ENCODE peak calls at places on chromosomes 3 and 15, in eight cellular contexts. H is lower lobe of right lung, U is GM13976, G is progenitor cell of endocrine pancreas, L is ovary, M is GM12865, E is tibial artery, S is Calu3. X is an unnamed sample.

GRCh38 chr3:125054436-125055164 is 1.2 kb downstream of the HEG1 start:
- DNase-seq in H (no peak), U (peak), G (no peak), L (no peak), M (peak), E (no peak), S (no peak), X (peak)

GRCh38 chr15:63699391-63699790 is 102.2 kb downstream of the FBXL22 start:
- DNase-seq in H (no peak), U (no peak), G (no peak), L (no peak), M (no peak), E (no peak), S (no peak), X (no peak)

GRCh38 chr15:82999905-83000671 is 11.4 kb downstream of the C15orf40 start:
- DNase-seq in H (no peak), U (peak), G (no peak), L (no peak), M (peak), E (no peak), S (peak), X (peak)

GRCh38 chr15:81113204-81113657 is 20.8 kb upstream of the CFAP161 start:
- DNase-seq in H (no peak), U (no peak), G (no peak), L (no peak), M (no peak), E (no peak), S (peak), X (no peak)

GRCh38 chr3:42706721-42707619 is 4.4 kb upstream of the HHATL start:
- DNase-seq in H (peak), U (no peak), G (no peak), L (no peak), M (no peak), E (peak), S (no peak), X (peak)

GRCh38 chr15:76312540-76313174 is 1.4 kb upstream of the ETFA start:
- DNase-seq in H (no peak), U (no peak), G (no peak), L (no peak), M (no peak), E (no peak), S (peak), X (no peak)

GRCh38 chr15:33138000-33138399 is 56.5 kb downstream of the FMN1 start:
- DNase-seq in H (no peak), U (no peak), G (no peak), L (no peak), M (no peak), E (no peak), S (no peak), X (no peak)

GRCh38 chr15:68311859-68312557 is 34.5 kb downstream of the FEM1B start:
- DNase-seq in H (no peak), U (no peak), G (no peak), L (peak), M (no peak), E (no peak), S (no peak), X (no peak)

GRCh38 chr3:153462550-153462949 is 300.5 kb downstream of the RAP2B start:
- DNase-seq in H (no peak), U (no peak), G (no peak), L (no peak), M (no peak), E (no peak), S (no peak), X (no peak)

GRCh38 chr3:140053011-140053702 is 118.2 kb downstream of the CLSTN2 start:
- DNase-seq in H (no peak), U (no peak), G (no peak), L (no peak), M (no peak), E (no peak), S (no peak), X (no peak)

GRCh38 chr15:55126111-55126510 is 70.6 kb downstream of the RSL24D1 start:
- DNase-seq in H (no peak), U (no peak), G (no peak), L (no peak), M (peak), E (no peak), S (no peak), X (no peak)

GRCh38 chr15:96838088-96838487 is 507.6 kb downstream of the NR2F2 start:
- DNase-seq in H (no peak), U (no peak), G (no peak), L (no peak), M (no peak), E (no peak), S (no peak), X (no peak)

GRCh38 chr3:43523454-43524053 is 98.3 kb downstream of the ANO10 start:
- DNase-seq in H (no peak), U (peak), G (no peak), L (no peak), M (peak), E (no peak), S (no peak), X (peak)

GRCh38 chr3:127690823-127691452 is 18.2 kb downstream of the ABTB1 start:
- DNase-seq in H (peak), U (no peak), G (no peak), L (no peak), M (peak), E (no peak), S (peak), X (no peak)

GRCh38 chr15:92091155-92091734 is 237.7 kb downstream of the SLCO3A1 start:
- DNase-seq in H (peak), U (no peak), G (peak), L (no peak), M (peak), E (no peak), S (peak), X (no peak)

GRCh38 chr15:80580107-80580506 is 115.0 kb upstream of the ABHD17C start:
- DNase-seq in H (no peak), U (no peak), G (no peak), L (no peak), M (no peak), E (peak), S (no peak), X (no peak)

GRCh38 chr3:63975705-63976104 is 47.6 kb downstream of the PSMD6 start:
- DNase-seq in H (no peak), U (no peak), G (no peak), L (peak), M (no peak), E (peak), S (no peak), X (no peak)

GRCh38 chr3:133775309-133775708 is 29.1 kb downstream of the TF start:
- DNase-seq in H (no peak), U (no peak), G (no peak), L (no peak), M (no peak), E (no peak), S (no peak), X (no peak)

GRCh38 chr15:86799226-86799625 is 719.6 kb downstream of the AGBL1 start:
- DNase-seq in H (no peak), U (no peak), G (no peak), L (no peak), M (no peak), E (no peak), S (no peak), X (no peak)

GRCh38 chr15:99440551-99441426 is 125.0 kb upstream of the MEF2A start:
- DNase-seq in H (no peak), U (peak), G (peak), L (peak), M (no peak), E (no peak), S (no peak), X (peak)

GRCh38 chr3:59690886-59691285 is 641.1 kb upstream of the CFAP20DC start:
- DNase-seq in H (no peak), U (no peak), G (no peak), L (no peak), M (no peak), E (no peak), S (no peak), X (no peak)

GRCh38 chr3:197335428-197336132 is 37.2 kb upstream of the DLG1 start:
- DNase-seq in H (no peak), U (no peak), G (no peak), L (no peak), M (no peak), E (no peak), S (no peak), X (no peak)

GRCh38 chr3:37308247-37308646 is 133.9 kb upstream of the LRRFIP2 start:
- DNase-seq in H (no peak), U (peak), G (no peak), L (no peak), M (peak), E (no peak), S (no peak), X (peak)

GRCh38 chr3:28978092-28978491 is 302.8 kb upstream of the RBMS3 start:
- DNase-seq in H (no peak), U (no peak), G (no peak), L (no peak), M (no peak), E (no peak), S (no peak), X (no peak)

GRCh38 chr15:50416920-50417319 is 7.3 kb upstream of the USP8 start:
- DNase-seq in H (no peak), U (no peak), G (no peak), L (no peak), M (no peak), E (no peak), S (no peak), X (no peak)

GRCh38 chr3:53821631-53822068 is 24.6 kb downstream of the CHDH start:
- DNase-seq in H (no peak), U (no peak), G (no peak), L (no peak), M (peak), E (no peak), S (no peak), X (peak)

GRCh38 chr15:89851665-89852341 is 37.2 kb upstream of the ANPEP start:
- DNase-seq in H (no peak), U (peak), G (no peak), L (no peak), M (peak), E (no peak), S (no peak), X (peak)

GRCh38 chr3:44232407-44232806 is 9.3 kb upstream of the TOPAZ1 start:
- DNase-seq in H (no peak), U (no peak), G (no peak), L (no peak), M (no peak), E (no peak), S (no peak), X (no peak)

GRCh38 chr15:31236184-31237041 is 90.2 kb upstream of the KLF13 start:
- DNase-seq in H (peak), U (peak), G (no peak), L (peak), M (peak), E (peak), S (peak), X (no peak)

GRCh38 chr15:98567951-98568350 is 80.4 kb upstream of the IGF1R start:
- DNase-seq in H (no peak), U (no peak), G (no peak), L (no peak), M (no peak), E (no peak), S (no peak), X (no peak)

GRCh38 chr3:157776822-157777221 is 273.6 kb upstream of the VEPH1 start:
- DNase-seq in H (no peak), U (no peak), G (no peak), L (no peak), M (no peak), E (no peak), S (no peak), X (no peak)

GRCh38 chr3:89280822-89281365 is 173.5 kb downstream of the EPHA3 start:
- DNase-seq in H (no peak), U (no peak), G (no peak), L (no peak), M (no peak), E (no peak), S (no peak), X (no peak)

GRCh38 chr3:38560284-38560683 is 64.1 kb downstream of the EXOG start:
- DNase-seq in H (peak), U (no peak), G (no peak), L (no peak), M (no peak), E (no peak), S (no peak), X (no peak)
- TF ChIP-seq CTCF in H (no peak), U (no peak), G (no peak), L (no peak), M (peak), E (no peak), S (no peak), X (no peak)

GRCh38 chr3:170063691-170064090 is 25.9 kb downstream of the GPR160 start:
- DNase-seq in H (no peak), U (no peak), G (no peak), L (no peak), M (no peak), E (no peak), S (no peak), X (no peak)

GRCh38 chr3:170064108-170064507 is 26.3 kb downstream of the GPR160 start:
- DNase-seq in H (no peak), U (no peak), G (no peak), L (no peak), M (no peak), E (no peak), S (no peak), X (no peak)

GRCh38 chr3:170059447-170059846 is 21.7 kb downstream of the GPR160 start:
- DNase-seq in H (no peak), U (no peak), G (no peak), L (no peak), M (no peak), E (no peak), S (no peak), X (no peak)

GRCh38 chr3:170062068-170062467 is 24.3 kb downstream of the GPR160 start:
- DNase-seq in H (no peak), U (no peak), G (no peak), L (no peak), M (no peak), E (no peak), S (no peak), X (no peak)

DNA sequence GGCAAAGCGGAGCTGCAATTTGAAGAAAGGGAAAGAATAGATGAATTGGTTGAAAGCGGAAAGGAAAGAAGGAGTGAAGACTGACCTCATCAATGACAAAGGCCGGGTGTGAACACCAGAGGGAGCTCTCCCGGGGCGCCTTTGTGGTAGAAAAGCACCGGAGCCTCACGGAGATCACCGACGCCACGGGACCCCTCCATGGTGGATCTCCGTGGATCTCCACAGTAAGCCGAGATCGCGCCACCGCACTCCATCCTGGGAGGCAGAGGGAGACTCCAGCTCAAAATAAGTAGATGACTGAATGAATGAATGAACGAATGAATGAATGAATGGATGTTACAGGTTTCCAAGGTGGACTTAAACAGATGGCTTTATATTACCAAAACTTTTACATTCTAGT is 25.0 kb downstream of the GPR160 start:
- DNase-seq in H (no peak), U (no peak), G (no peak), L (no peak), M (no peak), E (no peak), S (no peak), X (no peak)
- TF ChIP-seq CTCF in H (no peak), U (no peak), G (no peak), L (no peak), M (peak), E (no peak), S (no peak), X (no peak)

DNA sequence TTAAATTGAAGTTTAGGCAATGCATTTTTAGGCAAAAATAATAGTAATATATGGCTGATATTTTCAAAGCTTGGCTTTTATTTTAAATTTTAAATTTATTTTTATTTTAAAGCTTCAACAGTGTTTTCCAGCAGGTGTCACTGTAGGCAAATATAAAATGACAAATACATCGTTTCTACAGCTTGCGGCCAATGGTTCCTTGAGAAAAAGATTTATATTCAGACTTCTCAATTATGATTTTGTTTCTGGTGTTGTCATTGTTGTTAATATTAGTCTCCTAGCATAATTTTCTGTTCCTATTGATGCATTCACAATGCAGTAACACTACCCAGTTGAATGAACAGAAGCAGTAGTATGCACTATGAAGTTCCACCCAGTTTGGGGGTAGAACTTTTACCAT is 220.7 kb upstream of the DNAJC19 start:
- DNase-seq in H (no peak), U (no peak), G (no peak), L (no peak), M (peak), E (no peak), S (no peak), X (no peak)
- TF ChIP-seq CTCF in H (no peak), U (no peak), G (peak), L (no peak), M (peak), E (no peak), S (no peak), X (no peak)

DNA sequence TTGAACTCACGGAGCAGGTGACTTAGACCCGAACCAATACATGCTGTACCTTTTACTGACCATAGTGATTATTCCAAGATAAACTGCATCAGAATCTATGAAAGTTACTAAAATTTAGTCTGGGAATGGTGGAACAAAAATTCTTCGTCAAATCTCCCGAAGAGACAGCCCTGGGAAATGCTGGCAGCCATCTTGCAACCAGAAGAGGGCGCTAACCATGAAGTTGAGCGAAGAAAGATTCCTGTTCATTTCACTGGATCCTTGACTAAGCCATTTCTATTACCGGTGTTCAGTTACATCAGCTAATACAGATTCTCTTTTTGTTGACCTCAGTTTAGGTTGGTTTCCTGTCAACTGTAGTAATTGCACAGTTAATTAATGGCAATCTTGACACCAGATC is 199.6 kb downstream of the SLC9A9 start:
- DNase-seq in H (no peak), U (no peak), G (no peak), L (no peak), M (no peak), E (no peak), S (peak), X (no peak)
- TF ChIP-seq CTCF in H (peak), U (no peak), G (peak), L (no peak), M (peak), E (no peak), S (peak), X (no peak)

GRCh38 chr3:9932843-9933560 is 632 bp upstream of the CRELD1 start:
- DNase-seq in H (peak), U (peak), G (peak), L (peak), M (peak), E (peak), S (peak), X (peak)

GRCh38 chr3:9932535-9932842 is 1.1 kb upstream of the CRELD1 start:
- DNase-seq in H (no peak), U (no peak), G (no peak), L (no peak), M (no peak), E (no peak), S (no peak), X (no peak)

GRCh38 chr3:9928158-9928557 is 5.5 kb upstream of the CRELD1 start:
- DNase-seq in H (no peak), U (no peak), G (no peak), L (no peak), M (no peak), E (no peak), S (no peak), X (no peak)

GRCh38 chr3:9933561-9934234 is at the start of gene CRELD1:
- DNase-seq in H (peak), U (peak), G (peak), L (peak), M (peak), E (peak), S (peak), X (peak)

DNA sequence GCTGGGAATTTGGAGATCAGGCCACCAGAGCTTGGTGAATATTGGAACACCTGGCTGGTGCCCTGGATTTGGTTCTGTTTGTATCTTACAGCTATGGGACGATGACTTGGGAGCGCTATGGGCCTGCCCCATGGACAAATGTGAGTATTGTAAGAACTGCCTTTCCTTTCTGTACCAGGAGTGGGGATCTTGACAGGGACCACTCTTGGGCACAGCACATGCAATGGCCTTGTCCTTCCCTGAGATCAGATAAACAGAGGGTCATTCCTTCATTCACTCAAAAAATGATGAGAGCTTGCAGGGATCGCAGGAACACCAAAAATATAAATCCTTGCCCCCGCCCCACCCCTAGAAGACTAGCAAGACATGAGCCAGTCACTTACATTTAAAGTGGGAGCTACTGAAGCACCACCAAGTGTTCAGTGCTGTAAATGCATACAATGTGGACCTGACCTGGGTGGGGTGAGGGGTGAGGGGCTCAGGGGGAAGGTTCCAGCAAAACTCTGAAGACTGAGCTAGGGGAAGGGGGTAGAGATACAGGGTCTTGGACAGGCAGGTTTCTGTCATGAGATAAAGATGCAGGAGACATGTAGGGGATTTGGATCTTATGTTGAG is 2.7 kb upstream of the CRELD1 start:
- DNase-seq in H (no peak), U (no peak), G (no peak), L (no peak), M (peak), E (no peak), S (no peak), X (peak)
- TF ChIP-seq CTCF in H (no peak), U (peak), G (peak), L (no peak), M (peak), E (no peak), S (no peak), X (peak)

DNA sequence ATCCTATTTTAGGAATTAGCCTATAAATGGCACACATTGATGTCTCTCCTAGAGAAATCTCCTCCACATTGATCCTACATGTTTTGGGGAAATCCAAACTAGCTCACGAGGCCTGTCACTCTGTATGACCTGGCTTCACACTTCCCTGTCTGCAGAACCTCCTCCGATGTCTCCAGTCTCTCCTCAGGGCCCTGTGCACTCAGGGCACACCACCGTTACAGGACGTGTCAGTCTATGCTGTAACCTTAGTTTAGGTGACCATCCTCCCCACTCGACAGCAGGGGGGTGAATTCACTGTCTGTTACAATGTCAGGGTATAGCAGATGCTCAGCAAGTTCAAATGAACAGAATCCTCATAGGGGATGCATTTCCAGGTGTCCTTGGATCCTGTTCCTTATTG is 249.1 kb downstream of the OCA2 start:
- DNase-seq in H (no peak), U (no peak), G (no peak), L (no peak), M (no peak), E (no peak), S (no peak), X (no peak)
- TF ChIP-seq CTCF in H (no peak), U (no peak), G (no peak), L (no peak), M (no peak), E (no peak), S (no peak), X (no peak)